ENCODE peak calls at places on chromosomes 4 and X, in eight cellular contexts. One of them, this sample, is unnamed.
A peak's percentile ranks its signal among the peaks of the same experiment; 100 is the strongest.

GRCh38 chr4:13543648-13544555 is at the start of gene NKX3-2:
- DNase-seq in A549: no peak
- DNase-seq in PC-3: peak; percentile 25
- DNase-seq in CD4-positive, alpha-beta T cell: no peak
- DNase-seq in effector memory CD4-positive, alpha-beta T cell: no peak
- DNase-seq in substantia nigra: no peak
- DNase-seq in CD8-positive, alpha-beta memory T cell: no peak
- DNase-seq in IMR-90: peak; percentile 20
- DNase-seq in this sample: no peak

GRCh38 chrX:7109838-7110793 is 37.4 kb upstream of the STS start:
- DNase-seq in A549: no peak
- DNase-seq in CD4-positive, alpha-beta T cell: no peak
- DNase-seq in IMR-90: no peak
- DNase-seq in effector memory CD4-positive, alpha-beta T cell: no peak
- DNase-seq in PC-3: no peak
- DNase-seq in CD8-positive, alpha-beta memory T cell: no peak
- DNase-seq in substantia nigra: no peak
- DNase-seq in this sample: no peak

GRCh38 chr4:82799006-82799881 is 648 bp upstream of the SCD5 start:
- DNase-seq in A549: no peak
- DNase-seq in CD4-positive, alpha-beta T cell: no peak
- DNase-seq in PC-3: peak; percentile 10
- DNase-seq in IMR-90: no peak
- DNase-seq in CD8-positive, alpha-beta memory T cell: peak; percentile 3
- DNase-seq in effector memory CD4-positive, alpha-beta T cell: no peak
- DNase-seq in substantia nigra: no peak
- DNase-seq in this sample: peak; percentile 6

GRCh38 chrX:19709117-19709811 is 178.1 kb downstream of the SH3KBP1 start:
- DNase-seq in A549: no peak
- DNase-seq in effector memory CD4-positive, alpha-beta T cell: no peak
- DNase-seq in substantia nigra: no peak
- DNase-seq in CD4-positive, alpha-beta T cell: no peak
- DNase-seq in CD8-positive, alpha-beta memory T cell: no peak
- DNase-seq in PC-3: no peak
- DNase-seq in IMR-90: no peak
- DNase-seq in this sample: no peak

GRCh38 chr4:78343682-78344081 is 207.9 kb upstream of the ANXA3 start:
- DNase-seq in IMR-90: no peak
- DNase-seq in A549: no peak
- DNase-seq in CD4-positive, alpha-beta T cell: no peak
- DNase-seq in substantia nigra: no peak
- DNase-seq in effector memory CD4-positive, alpha-beta T cell: no peak
- DNase-seq in CD8-positive, alpha-beta memory T cell: no peak
- DNase-seq in PC-3: no peak
- DNase-seq in this sample: no peak

GRCh38 chr4:156188596-156188995 is 234.9 kb upstream of the CTSO start:
- DNase-seq in IMR-90: no peak
- DNase-seq in substantia nigra: no peak
- DNase-seq in PC-3: no peak
- DNase-seq in CD4-positive, alpha-beta T cell: no peak
- DNase-seq in CD8-positive, alpha-beta memory T cell: no peak
- DNase-seq in A549: no peak
- DNase-seq in effector memory CD4-positive, alpha-beta T cell: no peak
- DNase-seq in this sample: no peak

GRCh38 chr4:1718095-1718850 is 2.9 kb downstream of the TMEM129 start:
- DNase-seq in substantia nigra: no peak
- DNase-seq in PC-3: no peak
- DNase-seq in CD8-positive, alpha-beta memory T cell: no peak
- DNase-seq in effector memory CD4-positive, alpha-beta T cell: no peak
- DNase-seq in A549: no peak
- DNase-seq in CD4-positive, alpha-beta T cell: no peak
- DNase-seq in IMR-90: no peak
- DNase-seq in this sample: no peak

GRCh38 chr4:30881985-30882384 is 161.8 kb downstream of the PCDH7 start:
- DNase-seq in PC-3: no peak
- DNase-seq in IMR-90: no peak
- DNase-seq in CD4-positive, alpha-beta T cell: no peak
- DNase-seq in A549: no peak
- DNase-seq in substantia nigra: no peak
- DNase-seq in effector memory CD4-positive, alpha-beta T cell: no peak
- DNase-seq in CD8-positive, alpha-beta memory T cell: no peak
- DNase-seq in this sample: no peak

DNA sequence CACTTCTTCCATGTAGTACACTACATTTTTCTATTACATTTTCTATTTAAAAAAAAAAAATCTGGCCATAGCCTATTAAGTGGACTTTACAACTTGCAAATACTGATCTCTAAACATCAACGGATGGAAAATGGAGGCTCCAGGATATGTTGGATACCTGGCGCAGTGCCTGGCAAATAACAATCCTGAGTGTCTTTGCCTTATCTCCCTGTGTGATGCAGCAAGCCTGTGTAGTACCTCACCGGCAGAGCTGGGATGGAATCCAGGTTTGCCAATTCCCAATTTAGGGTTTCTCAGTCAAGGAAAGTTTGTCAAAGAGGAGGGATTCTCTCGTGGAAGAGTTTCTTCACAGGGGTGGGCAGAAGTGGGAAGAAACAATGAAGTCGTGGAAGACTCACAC is 93.2 kb downstream of the KDR start:
- DNase-seq in CD4-positive, alpha-beta T cell: no peak
- DNase-seq in effector memory CD4-positive, alpha-beta T cell: no peak
- DNase-seq in IMR-90: no peak
- DNase-seq in PC-3: no peak
- DNase-seq in substantia nigra: no peak
- DNase-seq in CD8-positive, alpha-beta memory T cell: no peak
- DNase-seq in A549: no peak
- DNase-seq in this sample: no peak
- H3K27ac ChIP-seq in CD4-positive, alpha-beta T cell: no peak overlapping the region
- H3K27ac ChIP-seq in effector memory CD4-positive, alpha-beta T cell: no peak overlapping the region
- H3K27ac ChIP-seq in IMR-90: no peak overlapping the region
- H3K27ac ChIP-seq in PC-3: peak overlapping the region; percentile 77
- H3K27ac ChIP-seq in substantia nigra: no peak overlapping the region
- H3K27ac ChIP-seq in CD8-positive, alpha-beta memory T cell: no peak overlapping the region
- H3K27ac ChIP-seq in A549: no peak overlapping the region
- H3K27ac ChIP-seq in this sample: no peak overlapping the region

DNA sequence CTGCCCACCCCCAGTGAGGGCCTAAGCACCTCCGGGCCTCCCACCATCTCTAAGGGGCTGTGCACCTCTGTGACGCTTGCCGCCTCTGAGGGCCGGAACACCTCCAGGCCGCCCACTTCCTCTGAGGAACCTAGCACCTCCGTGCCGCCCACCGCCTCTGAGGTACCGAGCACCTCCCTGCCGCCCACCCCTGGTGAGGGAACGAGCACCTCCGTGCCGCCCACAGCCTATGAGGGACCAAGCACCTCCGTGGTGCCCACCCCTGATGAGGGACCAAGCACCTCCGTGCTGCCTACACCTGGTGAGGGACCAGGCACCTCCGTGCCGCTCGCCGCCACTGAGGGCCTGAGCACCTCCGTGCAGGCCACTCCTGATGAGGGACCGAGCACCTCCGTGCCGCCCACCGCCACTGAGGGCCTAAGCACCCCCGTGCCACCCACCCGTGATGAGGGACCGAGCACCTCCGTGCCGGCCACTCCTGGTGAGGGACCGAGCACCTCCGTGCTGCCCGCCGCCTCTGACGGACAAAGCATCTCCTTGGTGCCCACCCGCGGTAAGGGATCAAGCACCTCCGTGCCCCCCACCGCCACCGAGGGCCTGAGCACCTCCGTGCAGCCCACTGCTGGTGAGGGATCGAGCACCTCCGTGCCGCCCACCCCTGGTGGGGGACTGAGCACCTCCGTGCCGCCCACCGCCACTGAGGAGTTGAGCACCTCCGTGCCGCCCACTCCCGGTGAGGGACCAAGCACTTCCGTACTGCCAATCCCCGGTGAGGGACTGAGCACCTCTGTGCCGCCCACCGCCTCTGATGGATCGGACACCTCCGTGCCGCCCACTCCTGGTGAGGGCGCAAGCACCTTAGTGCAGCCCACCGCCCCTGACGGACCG is 977 bp downstream of the MAGEE1 start:
- DNase-seq in CD8-positive, alpha-beta memory T cell: peak; percentile 72
- DNase-seq in substantia nigra: peak; percentile 29
- DNase-seq in PC-3: no peak
- DNase-seq in CD4-positive, alpha-beta T cell: peak; percentile 18
- DNase-seq in effector memory CD4-positive, alpha-beta T cell: peak; percentile 32
- DNase-seq in IMR-90: no peak
- DNase-seq in A549: no peak
- DNase-seq in this sample: peak; percentile 54
- H3K27ac ChIP-seq in CD8-positive, alpha-beta memory T cell: peak overlapping the region; percentile 59
- H3K27ac ChIP-seq in substantia nigra: peak overlapping the region; percentile 53
- H3K27ac ChIP-seq in PC-3: no peak overlapping the region
- H3K27ac ChIP-seq in CD4-positive, alpha-beta T cell: peak overlapping the region; percentile 53
- H3K27ac ChIP-seq in effector memory CD4-positive, alpha-beta T cell: peak overlapping the region; percentile 66
- H3K27ac ChIP-seq in IMR-90: no peak overlapping the region
- H3K27ac ChIP-seq in A549: peak overlapping the region; percentile 85
- H3K27ac ChIP-seq in this sample: peak overlapping the region; percentile 66

GRCh38 chr4:185472063-185472542 is 570 bp upstream of the CCDC110 start:
- DNase-seq in CD4-positive, alpha-beta T cell: no peak
- DNase-seq in PC-3: no peak
- DNase-seq in effector memory CD4-positive, alpha-beta T cell: no peak
- DNase-seq in IMR-90: no peak
- DNase-seq in A549: no peak
- DNase-seq in CD8-positive, alpha-beta memory T cell: no peak
- DNase-seq in substantia nigra: no peak
- DNase-seq in this sample: no peak

GRCh38 chr4:185473247-185473646 is 1.7 kb upstream of the CCDC110 start:
- DNase-seq in PC-3: no peak
- DNase-seq in A549: no peak
- DNase-seq in CD4-positive, alpha-beta T cell: no peak
- DNase-seq in effector memory CD4-positive, alpha-beta T cell: no peak
- DNase-seq in IMR-90: no peak
- DNase-seq in CD8-positive, alpha-beta memory T cell: no peak
- DNase-seq in substantia nigra: no peak
- DNase-seq in this sample: no peak

GRCh38 chr4:185470503-185471195 is 884 bp downstream of the CCDC110 start:
- DNase-seq in CD8-positive, alpha-beta memory T cell: peak; percentile 64
- DNase-seq in A549: peak; percentile 9
- DNase-seq in PC-3: peak; percentile 42
- DNase-seq in CD4-positive, alpha-beta T cell: no peak
- DNase-seq in IMR-90: peak; percentile 12
- DNase-seq in effector memory CD4-positive, alpha-beta T cell: no peak
- DNase-seq in substantia nigra: peak; percentile 80
- DNase-seq in this sample: peak; percentile 68

GRCh38 chr4:185469539-185470154 is 1.9 kb downstream of the CCDC110 start:
- DNase-seq in CD4-positive, alpha-beta T cell: no peak
- DNase-seq in CD8-positive, alpha-beta memory T cell: peak; percentile 19
- DNase-seq in PC-3: no peak
- DNase-seq in IMR-90: no peak
- DNase-seq in A549: no peak
- DNase-seq in substantia nigra: no peak
- DNase-seq in effector memory CD4-positive, alpha-beta T cell: no peak
- DNase-seq in this sample: no peak

GRCh38 chr4:185471235-185472062 is at the start of gene CCDC110:
- DNase-seq in CD8-positive, alpha-beta memory T cell: peak; percentile 81
- DNase-seq in IMR-90: peak; percentile 92
- DNase-seq in effector memory CD4-positive, alpha-beta T cell: peak; percentile 87
- DNase-seq in CD4-positive, alpha-beta T cell: peak; percentile 94
- DNase-seq in substantia nigra: peak; percentile 97
- DNase-seq in PC-3: peak; percentile 76
- DNase-seq in A549: peak; percentile 94
- DNase-seq in this sample: peak; percentile 91
- H3K27ac ChIP-seq in CD8-positive, alpha-beta memory T cell: peak within 1 kb of the TSS; percentile 38
- H3K27ac ChIP-seq in IMR-90: peak within 1 kb of the TSS; percentile 16
- H3K27ac ChIP-seq in effector memory CD4-positive, alpha-beta T cell: peak within 1 kb of the TSS; percentile 45
- H3K27ac ChIP-seq in CD4-positive, alpha-beta T cell: no peak within 1 kb of the TSS
- H3K27ac ChIP-seq in substantia nigra: peak within 1 kb of the TSS; percentile 68
- H3K27ac ChIP-seq in PC-3: no peak within 1 kb of the TSS
- H3K27ac ChIP-seq in A549: peak within 1 kb of the TSS; percentile 85
- H3K27ac ChIP-seq in this sample: peak within 1 kb of the TSS; percentile 60

GRCh38 chr4:60345397-60345796 is 854.7 kb upstream of the ADGRL3 start:
- DNase-seq in substantia nigra: no peak
- DNase-seq in A549: no peak
- DNase-seq in CD4-positive, alpha-beta T cell: no peak
- DNase-seq in PC-3: no peak
- DNase-seq in CD8-positive, alpha-beta memory T cell: no peak
- DNase-seq in effector memory CD4-positive, alpha-beta T cell: no peak
- DNase-seq in IMR-90: no peak
- DNase-seq in this sample: no peak
- H3K27ac ChIP-seq in substantia nigra: no peak overlapping the region
- H3K27ac ChIP-seq in A549: no peak overlapping the region
- H3K27ac ChIP-seq in CD4-positive, alpha-beta T cell: no peak overlapping the region
- H3K27ac ChIP-seq in PC-3: no peak overlapping the region
- H3K27ac ChIP-seq in CD8-positive, alpha-beta memory T cell: no peak overlapping the region
- H3K27ac ChIP-seq in effector memory CD4-positive, alpha-beta T cell: no peak overlapping the region
- H3K27ac ChIP-seq in IMR-90: no peak overlapping the region
- H3K27ac ChIP-seq in this sample: no peak overlapping the region

GRCh38 chr4:184417802-184418511 is 56.4 kb downstream of the IRF2 start:
- DNase-seq in PC-3: peak; percentile 89
- DNase-seq in A549: peak; percentile 60
- DNase-seq in CD4-positive, alpha-beta T cell: no peak
- DNase-seq in substantia nigra: peak; percentile 52
- DNase-seq in effector memory CD4-positive, alpha-beta T cell: no peak
- DNase-seq in IMR-90: peak; percentile 94
- DNase-seq in CD8-positive, alpha-beta memory T cell: no peak
- DNase-seq in this sample: peak; percentile 80
- H3K27ac ChIP-seq in PC-3: peak overlapping the region; percentile 87
- H3K27ac ChIP-seq in A549: peak overlapping the region; percentile 68
- H3K27ac ChIP-seq in CD4-positive, alpha-beta T cell: peak overlapping the region; percentile 78
- H3K27ac ChIP-seq in substantia nigra: peak overlapping the region; percentile 66
- H3K27ac ChIP-seq in effector memory CD4-positive, alpha-beta T cell: peak overlapping the region; percentile 74
- H3K27ac ChIP-seq in IMR-90: peak overlapping the region; percentile 67
- H3K27ac ChIP-seq in CD8-positive, alpha-beta memory T cell: peak overlapping the region; percentile 66
- H3K27ac ChIP-seq in this sample: peak overlapping the region; percentile 93

GRCh38 chrX:54529559-54530357 is at the start of gene GNL3L:
- DNase-seq in CD4-positive, alpha-beta T cell: peak; percentile 62
- DNase-seq in IMR-90: peak; percentile 79
- DNase-seq in CD8-positive, alpha-beta memory T cell: peak; percentile 77
- DNase-seq in effector memory CD4-positive, alpha-beta T cell: peak; percentile 73
- DNase-seq in PC-3: peak; percentile 83
- DNase-seq in A549: peak; percentile 92
- DNase-seq in substantia nigra: peak; percentile 88
- DNase-seq in this sample: peak; percentile 73
- H3K27ac ChIP-seq in CD4-positive, alpha-beta T cell: peak within 1 kb of the TSS; percentile 64
- H3K27ac ChIP-seq in IMR-90: peak within 1 kb of the TSS; percentile 95
- H3K27ac ChIP-seq in CD8-positive, alpha-beta memory T cell: peak within 1 kb of the TSS; percentile 86
- H3K27ac ChIP-seq in effector memory CD4-positive, alpha-beta T cell: peak within 1 kb of the TSS; percentile 81
- H3K27ac ChIP-seq in PC-3: peak within 1 kb of the TSS; percentile 83
- H3K27ac ChIP-seq in A549: peak within 1 kb of the TSS; percentile 99
- H3K27ac ChIP-seq in substantia nigra: peak within 1 kb of the TSS; percentile 92
- H3K27ac ChIP-seq in this sample: peak within 1 kb of the TSS; percentile 83